ENCODE peak calls at places on chromosomes 6 and 20, in seven cellular contexts. K, E, Y, C, W, P and H are unnamed samples.

GRCh38 chr6:70846207-70846835 is 110.5 kb downstream of the B3GAT2 start:
- DNase-seq in C (no peak), Y (no peak), K (no peak), P (no peak), W (no peak), E (no peak), H (no peak)

GRCh38 chr6:157791461-157791860 is 31.6 kb upstream of the SNX9 start:
- DNase-seq in E (no peak), P (no peak), W (no peak), C (no peak), K (no peak), Y (no peak), H (no peak)

GRCh38 chr6:43833223-43833995 is 63.4 kb downstream of the VEGFA start:
- DNase-seq in Y (no peak), W (no peak), C (no peak), P (no peak), K (no peak), E (peak), H (no peak)

GRCh38 chr6:35415065-35415880 is 36.9 kb upstream of the FANCE start:
- DNase-seq in K (peak), P (peak), E (peak), Y (peak), C (peak), W (peak), H (peak)

GRCh38 chr6:163756079-163756478 is 341.6 kb downstream of the QKI start:
- DNase-seq in E (no peak), C (no peak), Y (no peak), P (no peak), W (no peak), K (no peak), H (no peak)

GRCh38 chr6:91697010-91697694 is 1110.3 kb upstream of the MAP3K7 start:
- DNase-seq in Y (no peak), P (no peak), K (no peak), C (no peak), W (no peak), E (no peak), H (no peak)

GRCh38 chr6:141829996-141830395 is 302.7 kb upstream of the GJE1 start:
- DNase-seq in P (no peak), E (no peak), C (no peak), W (no peak), K (no peak), Y (no peak), H (no peak)

GRCh38 chr20:36745234-36745926 is 510 bp downstream of the NDRG3 start:
- DNase-seq in P (peak), W (no peak), E (peak), C (no peak), K (peak), Y (no peak), H (no peak)

GRCh38 chr20:52016022-52016421 is 175.6 kb downstream of the ZFP64 start:
- DNase-seq in P (no peak), Y (no peak), C (no peak), W (no peak), K (no peak), E (no peak), H (no peak)

GRCh38 chr20:3646067-3646440 is 17.1 kb downstream of the GFRA4 start:
- DNase-seq in C (no peak), Y (no peak), E (peak), K (no peak), P (no peak), W (no peak), H (no peak)

GRCh38 chr6:127176175-127176574 is 57.7 kb downstream of the RSPO3 start:
- DNase-seq in K (no peak), P (peak), C (no peak), Y (no peak), W (no peak), E (no peak), H (no peak)

GRCh38 chr6:52216932-52217331 is 27.4 kb downstream of the IL17F start:
- DNase-seq in Y (no peak), W (no peak), E (no peak), C (no peak), K (no peak), P (no peak), H (no peak)

GRCh38 chr6:48032156-48032555 is 78.8 kb downstream of the PTCHD4 start:
- DNase-seq in K (no peak), C (peak), P (no peak), W (no peak), Y (peak), E (peak), H (no peak)

GRCh38 chr20:64091762-64092161 is 7.6 kb upstream of the LKAAEAR1 start:
- DNase-seq in P (no peak), C (no peak), Y (no peak), E (no peak), K (no peak), W (peak), H (no peak)

GRCh38 chr6:355373-355772 is 36.2 kb upstream of the IRF4 start:
- DNase-seq in E (no peak), W (no peak), C (no peak), Y (no peak), P (no peak), K (no peak), H (no peak)

DNA sequence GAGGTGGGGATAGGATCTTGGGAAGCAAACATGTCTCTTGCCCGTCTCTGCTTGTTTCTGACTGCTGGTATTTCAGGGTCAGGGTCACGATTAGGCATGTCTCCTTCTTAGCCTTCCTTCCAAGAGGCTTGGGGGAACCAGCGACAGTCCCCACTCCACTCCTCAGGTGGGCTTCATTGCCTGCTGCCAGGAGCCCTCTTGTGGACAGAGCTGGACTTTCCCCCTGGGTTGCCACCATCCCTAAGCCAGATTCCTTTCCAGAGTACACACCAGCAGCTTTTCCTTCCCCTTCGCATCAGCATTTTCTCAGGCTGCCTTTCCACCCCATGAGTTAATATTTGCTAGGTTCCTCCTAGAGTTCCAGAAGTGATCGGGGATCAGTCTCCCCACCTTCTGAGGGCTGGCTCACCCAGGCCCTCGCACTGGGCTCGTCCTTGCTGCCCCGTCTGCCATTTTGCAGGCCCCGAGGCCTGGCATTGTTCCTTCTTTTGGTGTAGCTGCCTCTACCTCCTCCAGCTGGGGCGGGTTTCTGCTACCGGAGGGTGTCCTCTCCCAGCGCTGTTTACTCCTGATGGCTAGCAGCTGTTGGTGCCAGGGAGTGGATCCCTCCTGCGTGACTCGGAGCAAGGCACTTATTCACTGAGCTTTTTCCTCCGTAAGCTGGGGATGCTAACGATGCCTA is 8.8 kb upstream of the C20orf144 start:
- DNase-seq in E (no peak), P (peak), K (no peak), W (peak), Y (no peak), C (peak), H (peak)
- H3K27ac ChIP-seq in E (no peak), P (peak), K (no peak), W (no peak), Y (peak), C (peak), H (no peak)

DNA sequence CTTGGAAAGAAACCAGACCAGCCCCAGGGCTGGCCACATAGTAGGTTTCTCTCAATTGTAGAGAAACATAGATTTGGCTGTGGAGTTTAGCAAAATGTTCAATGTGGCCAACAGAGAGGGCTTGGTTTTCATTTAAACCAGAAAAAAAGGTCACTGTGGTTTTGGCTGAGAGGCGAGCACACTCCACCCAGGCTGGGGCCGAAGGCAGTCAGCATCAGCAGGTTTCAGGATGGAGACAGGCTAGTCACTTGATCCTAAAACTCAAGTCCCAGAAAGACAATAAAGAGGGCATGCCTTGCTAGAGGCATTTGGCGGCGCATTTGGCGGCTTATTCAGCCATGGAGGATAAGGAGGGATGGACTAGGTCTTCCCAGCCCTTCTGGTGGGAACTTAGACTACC is 73.1 kb downstream of the PRND start:
- DNase-seq in E (no peak), P (no peak), K (no peak), C (no peak), Y (no peak), W (no peak), H (no peak)
- H3K27ac ChIP-seq in E (no peak), P (no peak), K (no peak), C (no peak), Y (peak), W (no peak), H (no peak)

DNA sequence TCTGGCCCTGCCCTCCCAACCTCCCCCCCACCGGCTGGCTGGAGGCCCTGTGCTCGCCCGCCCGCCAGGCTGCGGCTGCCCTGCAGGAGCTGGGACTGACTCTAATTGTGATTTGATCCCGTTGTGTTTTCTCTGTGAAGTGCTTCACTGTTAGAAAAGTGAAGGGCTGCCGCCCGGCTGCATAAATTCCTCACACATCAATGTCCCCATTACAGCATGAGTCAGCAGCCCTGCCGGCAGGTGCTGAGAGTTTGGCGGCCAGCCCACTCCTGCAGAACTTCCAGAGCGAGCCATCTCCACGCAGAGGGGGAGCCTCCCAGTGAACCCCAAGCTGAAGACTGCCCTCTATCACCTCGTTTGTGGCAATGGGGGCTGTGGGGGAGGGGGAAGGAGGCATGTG is 137.9 kb downstream of the DLL1 start:
- DNase-seq in K (peak), C (no peak), P (no peak), W (peak), E (no peak), Y (no peak), H (no peak)
- H3K27ac ChIP-seq in K (peak), C (no peak), P (peak), W (no peak), E (no peak), Y (no peak), H (no peak)

GRCh38 chr6:7218586-7218985 is 94.4 kb downstream of the SSR1 start:
- DNase-seq in K (no peak), C (no peak), Y (no peak), W (no peak), P (no peak), E (no peak), H (no peak)

GRCh38 chr6:7216941-7217621 is 95.9 kb downstream of the SSR1 start:
- DNase-seq in W (no peak), C (no peak), P (no peak), K (peak), E (no peak), Y (no peak), H (no peak)

GRCh38 chr6:7215798-7216231 is 97.2 kb downstream of the SSR1 start:
- DNase-seq in E (no peak), P (no peak), C (no peak), Y (no peak), W (no peak), K (no peak), H (no peak)

GRCh38 chr6:7222197-7222596 is 90.8 kb downstream of the SSR1 start:
- DNase-seq in E (no peak), K (no peak), P (no peak), C (no peak), Y (no peak), W (no peak), H (no peak)

GRCh38 chr6:7219310-7219709 is 93.7 kb downstream of the SSR1 start:
- DNase-seq in W (peak), E (peak), C (no peak), P (no peak), Y (no peak), K (no peak), H (no peak)
- H3K27ac ChIP-seq in W (peak), E (no peak), C (peak), P (no peak), Y (peak), K (peak), H (no peak)

DNA sequence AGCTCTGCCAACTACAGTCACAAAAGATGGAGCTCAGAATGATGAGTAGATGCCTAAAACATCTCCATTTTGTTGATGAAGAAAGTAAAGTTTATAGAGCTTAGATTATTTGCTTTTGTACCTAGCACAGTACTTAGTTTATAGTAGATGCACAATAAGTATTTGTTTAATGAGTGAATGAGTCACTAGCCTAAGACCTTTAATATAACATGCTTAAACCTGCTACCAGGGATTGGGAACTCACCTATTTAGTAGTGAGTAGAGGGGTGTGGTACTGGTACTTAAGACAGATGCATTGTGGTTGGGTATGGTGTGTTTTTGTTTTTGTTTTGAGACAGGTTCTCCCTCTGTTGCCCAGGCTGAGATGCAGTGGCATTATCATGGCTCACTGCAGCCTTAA is 35.8 kb downstream of the TRIM38 start:
- DNase-seq in Y (no peak), E (no peak), C (no peak), K (no peak), P (no peak), W (no peak), H (no peak)
- H3K27ac ChIP-seq in Y (no peak), E (no peak), C (no peak), K (no peak), P (no peak), W (no peak), H (no peak)

GRCh38 chr6:17863971-17864754 is 123.3 kb downstream of the KIF13A start:
- DNase-seq in W (no peak), Y (no peak), E (peak), C (no peak), K (no peak), P (no peak), H (peak)
- H3K27ac ChIP-seq in W (peak), Y (peak), E (peak), C (no peak), K (no peak), P (peak), H (peak)